ENCODE peak calls at places on chromosomes 3 and 15, in six cellular contexts. H, T, S, I, L and P are unnamed samples.

GRCh38 chr3:100562224-100562857 is 47.1 kb upstream of the ADGRG7 start:
- DNase-seq in H (no peak), T (no peak), S (no peak), I (no peak), L (no peak), P (no peak)

GRCh38 chr3:196979545-196979944 is 10.9 kb upstream of the PIGZ start:
- DNase-seq in H (no peak), T (no peak), S (peak; percentile 57), I (peak; percentile 79), L (peak; percentile 71), P (no peak)

GRCh38 chr15:64536244-64536836 is 76.0 kb downstream of the ZNF609 start:
- DNase-seq in H (peak; percentile 60), T (no peak), S (peak; percentile 92), I (peak; percentile 58), L (peak; percentile 90), P (no peak)

GRCh38 chr3:71721721-71722157 is 3.5 kb downstream of the EIF4E3 start:
- DNase-seq in H (no peak), T (no peak), S (no peak), I (no peak), L (no peak), P (no peak)

GRCh38 chr3:12180218-12180617 is 21.5 kb upstream of the TIMP4 start:
- DNase-seq in H (peak; percentile 56), T (no peak), S (peak; percentile 67), I (no peak), L (peak; percentile 31), P (no peak)

GRCh38 chr15:41490355-41490754 is 3.3 kb upstream of the ITPKA start:
- DNase-seq in H (no peak), T (no peak), S (peak; percentile 99), I (peak; percentile 86), L (peak; percentile 98), P (no peak)

GRCh38 chr3:167406876-167407492 is 26.9 kb upstream of the ZBBX start:
- DNase-seq in H (peak; percentile 90), T (peak; percentile 31), S (peak; percentile 15), I (peak; percentile 69), L (peak; percentile 78), P (peak; percentile 56)

GRCh38 chr15:61654004-61654740 is 406.1 kb downstream of the VPS13C start:
- DNase-seq in H (no peak), T (no peak), S (no peak), I (no peak), L (no peak), P (no peak)

GRCh38 chr3:180912304-180913226 is at the start of gene FXR1:
- DNase-seq in H (peak; percentile 98), T (peak; percentile 96), S (peak; percentile 69), I (peak; percentile 90), L (peak; percentile 88), P (peak; percentile 84)
- H3K4ac ChIP-seq in H (peak within 1 kb of the TSS; percentile 98), T (no peak within 1 kb of the TSS), S (peak within 1 kb of the TSS; percentile 93), I (peak within 1 kb of the TSS; percentile 90), L (peak within 1 kb of the TSS; percentile 64), P (no peak within 1 kb of the TSS)

GRCh38 chr15:96031426-96031825 is 299.1 kb upstream of the NR2F2 start:
- DNase-seq in H (no peak), T (no peak), S (no peak), I (no peak), L (no peak), P (no peak)
- H3K4ac ChIP-seq in H (no peak overlapping the region), T (no peak overlapping the region), S (no peak overlapping the region), I (no peak overlapping the region), L (no peak overlapping the region), P (no peak overlapping the region)

GRCh38 chr3:180420804-180421203 is 181.2 kb upstream of the TTC14 start:
- DNase-seq in H (no peak), T (no peak), S (peak; percentile 39), I (no peak), L (no peak), P (no peak)

GRCh38 chr3:180420016-180420415 is 181.9 kb upstream of the TTC14 start:
- DNase-seq in H (no peak), T (no peak), S (peak; percentile 53), I (no peak), L (no peak), P (no peak)

GRCh38 chr3:180421711-180422110 is 180.3 kb upstream of the TTC14 start:
- DNase-seq in H (no peak), T (no peak), S (peak; percentile 7), I (no peak), L (no peak), P (no peak)

GRCh38 chr3:180417241-180417640 is 184.7 kb upstream of the TTC14 start:
- DNase-seq in H (no peak), T (no peak), S (no peak), I (no peak), L (no peak), P (no peak)

GRCh38 chr3:180421221-180421620 is 180.7 kb upstream of the TTC14 start:
- DNase-seq in H (peak; percentile 1), T (no peak), S (peak; percentile 18), I (no peak), L (no peak), P (no peak)
- H3K4ac ChIP-seq in H (no peak overlapping the region), T (no peak overlapping the region), S (no peak overlapping the region), I (no peak overlapping the region), L (no peak overlapping the region), P (no peak overlapping the region)

GRCh38 chr3:8201886-8202285 is 299.7 kb upstream of the LMCD1 start:
- DNase-seq in H (peak; percentile 8), T (no peak), S (no peak), I (peak; percentile 18), L (peak; percentile 77), P (peak; percentile 4)
- H3K4ac ChIP-seq in H (no peak overlapping the region), T (no peak overlapping the region), S (no peak overlapping the region), I (no peak overlapping the region), L (no peak overlapping the region), P (no peak overlapping the region)

DNA sequence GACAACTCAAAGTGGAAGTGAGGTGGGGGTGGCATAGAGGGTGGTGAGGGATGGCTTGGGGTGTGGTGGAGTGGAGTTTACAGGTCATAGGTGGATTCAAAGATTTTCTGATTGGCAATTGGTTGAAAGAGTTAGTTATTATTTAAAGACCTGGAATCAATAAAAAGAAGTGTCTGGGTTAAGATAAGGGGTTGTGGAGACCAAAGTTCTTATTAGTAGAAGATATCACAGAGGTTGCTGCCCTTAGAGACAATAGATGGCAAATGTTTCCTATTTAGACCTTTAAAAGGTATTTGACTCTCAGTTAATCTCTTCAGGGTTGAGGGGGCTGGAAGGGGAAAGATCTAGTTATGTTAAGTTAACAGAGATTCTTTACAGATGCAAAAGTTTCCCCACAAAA is 412.3 kb upstream of the TBL1XR1 start:
- DNase-seq in H (no peak), T (no peak), S (no peak), I (no peak), L (no peak), P (no peak)
- H3K4ac ChIP-seq in H (no peak overlapping the region), T (no peak overlapping the region), S (no peak overlapping the region), I (no peak overlapping the region), L (no peak overlapping the region), P (no peak overlapping the region)

GRCh38 chr3:56682458-56683121 is 475 bp downstream of the TASOR start:
- DNase-seq in H (peak; percentile 93), T (peak; percentile 31), S (peak; percentile 70), I (peak; percentile 77), L (peak; percentile 85), P (peak; percentile 72)
- H3K4ac ChIP-seq in H (peak overlapping the region; percentile 81), T (peak overlapping the region; percentile 94), S (peak overlapping the region; percentile 94), I (peak overlapping the region; percentile 77), L (peak overlapping the region; percentile 89), P (peak overlapping the region; percentile 76)

GRCh38 chr15:38072007-38072506 is 137.6 kb downstream of the TMCO5A start:
- DNase-seq in H (no peak), T (no peak), S (no peak), I (peak; percentile 17), L (no peak), P (no peak)

GRCh38 chr15:38074029-38074428 is 139.6 kb downstream of the TMCO5A start:
- DNase-seq in H (no peak), T (no peak), S (no peak), I (no peak), L (peak; percentile 35), P (no peak)

GRCh38 chr15:38071211-38071972 is 137.0 kb downstream of the TMCO5A start:
- DNase-seq in H (no peak), T (no peak), S (no peak), I (peak; percentile 64), L (no peak), P (no peak)

GRCh38 chr15:38073278-38073930 is 139.0 kb downstream of the TMCO5A start:
- DNase-seq in H (peak; percentile 79), T (no peak), S (peak; percentile 35), I (no peak), L (peak; percentile 50), P (no peak)

DNA sequence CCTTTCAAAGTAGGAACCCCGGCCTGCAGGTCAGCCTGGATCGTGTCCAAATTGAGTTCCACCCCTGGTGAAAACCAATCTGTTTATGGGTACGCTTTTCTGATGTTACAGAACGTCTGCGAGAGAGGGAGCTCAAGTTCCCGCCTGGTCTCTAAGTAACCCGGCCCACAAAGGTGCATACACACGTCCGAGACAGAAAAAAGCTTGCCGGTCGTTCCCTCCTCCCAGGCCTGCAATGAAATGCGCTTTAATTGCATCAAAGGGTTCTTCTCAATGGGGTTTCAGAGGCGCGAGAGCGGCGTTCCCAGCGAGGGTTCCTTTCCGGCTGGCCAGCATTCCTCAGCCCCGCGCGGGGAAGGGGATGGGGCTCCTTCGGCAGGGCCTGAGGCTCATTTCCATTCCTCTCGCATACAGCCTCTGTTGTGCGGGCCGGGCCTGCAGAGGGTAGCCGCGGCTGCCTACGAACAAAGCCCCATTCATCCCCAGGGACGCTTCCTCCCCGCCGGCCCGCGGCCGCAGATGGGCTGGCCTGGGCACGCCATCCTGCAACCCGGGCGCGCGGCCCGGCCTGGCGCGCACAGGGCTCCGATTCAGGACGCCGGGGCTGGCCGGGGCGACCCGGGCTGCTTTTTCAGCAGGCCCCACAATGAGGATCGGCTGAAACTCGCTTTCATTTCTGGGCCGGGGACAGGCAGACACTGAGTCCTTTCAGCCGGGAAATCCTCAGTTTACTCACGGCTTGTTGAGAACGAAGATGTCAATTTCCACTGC is 138.3 kb downstream of the TMCO5A start:
- DNase-seq in H (peak; percentile 98), T (peak; percentile 83), S (peak; percentile 71), I (peak; percentile 82), L (peak; percentile 80), P (peak; percentile 91)
- H3K4ac ChIP-seq in H (peak overlapping the region; percentile 4), T (no peak overlapping the region), S (peak overlapping the region; percentile 92), I (peak overlapping the region; percentile 28), L (peak overlapping the region; percentile 52), P (no peak overlapping the region)

GRCh38 chr3:18507333-18507732 is 82.2 kb upstream of the SATB1 start:
- DNase-seq in H (no peak), T (no peak), S (no peak), I (peak; percentile 85), L (no peak), P (no peak)
- H3K4ac ChIP-seq in H (no peak overlapping the region), T (no peak overlapping the region), S (no peak overlapping the region), I (no peak overlapping the region), L (no peak overlapping the region), P (no peak overlapping the region)

GRCh38 chr3:149970716-149971402 is at the start of gene PFN2:
- DNase-seq in H (peak; percentile 90), T (no peak), S (peak; percentile 73), I (peak; percentile 79), L (peak; percentile 81), P (peak; percentile 88)
- H3K4ac ChIP-seq in H (peak within 1 kb of the TSS; percentile 99), T (peak within 1 kb of the TSS; percentile 74), S (peak within 1 kb of the TSS; percentile 95), I (peak within 1 kb of the TSS; percentile 98), L (peak within 1 kb of the TSS; percentile 100), P (peak within 1 kb of the TSS; percentile 100)